ENCODE peak calls at places on chromosomes 12 and 14, in four cellular contexts. One of them, this sample, is unnamed.

GRCh38 chr14:96762650-96763049 is 34.5 kb upstream of the VRK1 start:
- DNase-seq in HCT116: peak; percentile 80
- DNase-seq in SK-N-SH: peak; percentile 81
- DNase-seq in K562: peak; percentile 91
- DNase-seq in this sample: peak; percentile 67

GRCh38 chr12:32671930-32672785 is 6.9 kb upstream of the DNM1L start:
- DNase-seq in K562: peak; percentile 43
- DNase-seq in HCT116: peak; percentile 46
- DNase-seq in SK-N-SH: peak; percentile 85
- DNase-seq in this sample: peak; percentile 51

GRCh38 chr12:223751-224240 is 9.8 kb upstream of the SLC6A12 start:
- DNase-seq in SK-N-SH: no peak
- DNase-seq in K562: no peak
- DNase-seq in HCT116: no peak
- DNase-seq in this sample: no peak

GRCh38 chr12:102043928-102044327 is 17.9 kb downstream of the WASHC3 start:
- DNase-seq in K562: peak; percentile 21
- DNase-seq in SK-N-SH: no peak
- DNase-seq in HCT116: no peak
- DNase-seq in this sample: no peak

GRCh38 chr14:73612339-73613045 is at the start of gene ACOT6:
- DNase-seq in SK-N-SH: peak; percentile 90
- DNase-seq in HCT116: peak; percentile 19
- DNase-seq in K562: peak; percentile 47
- DNase-seq in this sample: peak; percentile 79

GRCh38 chr12:54865683-54866324 is 11.5 kb downstream of the MUCL1 start:
- DNase-seq in K562: no peak
- DNase-seq in SK-N-SH: no peak
- DNase-seq in HCT116: no peak
- DNase-seq in this sample: no peak

GRCh38 chr12:67721216-67721615 is 72.7 kb downstream of the DYRK2 start:
- DNase-seq in SK-N-SH: no peak
- DNase-seq in K562: no peak
- DNase-seq in HCT116: no peak
- DNase-seq in this sample: no peak

GRCh38 chr12:83700858-83701257 is 1014.2 kb downstream of the TMTC2 start:
- DNase-seq in SK-N-SH: no peak
- DNase-seq in K562: no peak
- DNase-seq in HCT116: no peak
- DNase-seq in this sample: no peak

GRCh38 chr12:24840046-24840800 is 108.7 kb downstream of the BCAT1 start:
- DNase-seq in HCT116: no peak
- DNase-seq in SK-N-SH: no peak
- DNase-seq in K562: no peak
- DNase-seq in this sample: no peak

GRCh38 chr14:93970589-93970966 is 5.8 kb downstream of the ASB2 start:
- DNase-seq in K562: no peak
- DNase-seq in SK-N-SH: peak; percentile 56
- DNase-seq in HCT116: peak; percentile 33
- DNase-seq in this sample: peak; percentile 52
- TF ChIP-seq ZBTB33 in K562: no peak
- TF ChIP-seq ZBTB33 in SK-N-SH: no peak
- TF ChIP-seq ZBTB33 in HCT116: no peak
- TF ChIP-seq ZBTB33 in this sample: no peak

DNA sequence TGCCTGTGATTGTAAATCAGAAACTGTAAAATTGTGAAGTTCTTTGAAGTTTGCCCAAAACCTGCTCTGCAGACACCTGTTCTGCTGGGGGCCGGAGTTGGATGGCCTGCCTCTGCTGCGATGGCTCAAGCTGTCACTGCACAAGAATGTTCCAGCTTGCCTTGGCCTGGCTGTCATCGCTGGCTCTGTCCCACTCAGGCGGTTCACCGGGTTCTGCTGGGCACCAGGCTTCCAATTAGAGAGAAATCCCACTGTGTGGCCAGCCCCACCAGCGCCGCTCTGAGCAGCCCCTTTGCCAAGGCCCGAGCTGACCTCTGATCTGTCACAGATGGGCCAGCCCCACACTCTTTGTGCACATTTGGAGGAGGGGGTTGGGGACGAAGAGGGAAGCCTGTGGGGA is 71.7 kb upstream of the GPATCH2L start:
- DNase-seq in SK-N-SH: no peak
- DNase-seq in K562: no peak
- DNase-seq in HCT116: no peak
- DNase-seq in this sample: no peak
- TF ChIP-seq ZBTB33 in SK-N-SH: no peak
- TF ChIP-seq ZBTB33 in K562: no peak
- TF ChIP-seq ZBTB33 in HCT116: no peak
- TF ChIP-seq ZBTB33 in this sample: no peak

GRCh38 chr12:129009833-129010232 is 156.6 kb downstream of the GLT1D1 start:
- DNase-seq in SK-N-SH: no peak
- DNase-seq in HCT116: no peak
- DNase-seq in K562: no peak
- DNase-seq in this sample: no peak
- TF ChIP-seq ZBTB33 in SK-N-SH: no peak
- TF ChIP-seq ZBTB33 in HCT116: no peak
- TF ChIP-seq ZBTB33 in K562: no peak
- TF ChIP-seq ZBTB33 in this sample: no peak

DNA sequence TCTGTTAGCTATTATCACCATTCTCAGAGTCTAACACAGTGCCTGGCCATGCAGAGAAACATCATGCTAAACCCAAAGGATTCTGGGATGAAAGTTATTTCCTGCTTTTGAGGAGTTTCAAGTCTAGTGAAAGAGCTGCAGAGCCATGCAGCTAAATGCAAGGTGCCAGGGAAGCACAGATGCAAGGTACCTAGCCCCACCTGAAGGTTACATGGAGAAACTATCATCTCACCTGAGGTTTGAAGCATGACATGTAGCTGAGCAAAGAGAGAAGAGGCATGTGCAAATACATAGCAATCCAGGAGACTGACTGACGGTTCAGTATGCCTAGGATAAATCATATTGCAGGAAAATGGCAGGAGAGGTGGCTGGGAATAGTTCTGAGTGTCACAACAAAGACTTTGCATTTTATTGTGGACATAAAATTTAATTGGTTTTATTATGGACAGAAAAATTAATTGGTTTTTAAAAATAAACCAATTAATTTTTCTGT is 170.4 kb downstream of the PRKD1 start:
- DNase-seq in HCT116: no peak
- DNase-seq in K562: no peak
- DNase-seq in SK-N-SH: no peak
- DNase-seq in this sample: no peak
- TF ChIP-seq ZBTB33 in HCT116: no peak
- TF ChIP-seq ZBTB33 in K562: no peak
- TF ChIP-seq ZBTB33 in SK-N-SH: no peak
- TF ChIP-seq ZBTB33 in this sample: no peak

GRCh38 chr14:77862154-77862783 is 62.4 kb downstream of the ADCK1 start:
- DNase-seq in HCT116: peak; percentile 45
- DNase-seq in SK-N-SH: peak; percentile 84
- DNase-seq in K562: peak; percentile 76
- DNase-seq in this sample: peak; percentile 46

GRCh38 chr14:77856930-77857329 is 57.0 kb downstream of the ADCK1 start:
- DNase-seq in SK-N-SH: no peak
- DNase-seq in K562: no peak
- DNase-seq in HCT116: no peak
- DNase-seq in this sample: no peak

GRCh38 chr14:77864085-77864484 is 64.2 kb downstream of the ADCK1 start:
- DNase-seq in SK-N-SH: no peak
- DNase-seq in HCT116: no peak
- DNase-seq in K562: no peak
- DNase-seq in this sample: no peak

GRCh38 chr14:77861201-77861600 is 61.3 kb downstream of the ADCK1 start:
- DNase-seq in SK-N-SH: no peak
- DNase-seq in K562: no peak
- DNase-seq in HCT116: no peak
- DNase-seq in this sample: no peak

DNA sequence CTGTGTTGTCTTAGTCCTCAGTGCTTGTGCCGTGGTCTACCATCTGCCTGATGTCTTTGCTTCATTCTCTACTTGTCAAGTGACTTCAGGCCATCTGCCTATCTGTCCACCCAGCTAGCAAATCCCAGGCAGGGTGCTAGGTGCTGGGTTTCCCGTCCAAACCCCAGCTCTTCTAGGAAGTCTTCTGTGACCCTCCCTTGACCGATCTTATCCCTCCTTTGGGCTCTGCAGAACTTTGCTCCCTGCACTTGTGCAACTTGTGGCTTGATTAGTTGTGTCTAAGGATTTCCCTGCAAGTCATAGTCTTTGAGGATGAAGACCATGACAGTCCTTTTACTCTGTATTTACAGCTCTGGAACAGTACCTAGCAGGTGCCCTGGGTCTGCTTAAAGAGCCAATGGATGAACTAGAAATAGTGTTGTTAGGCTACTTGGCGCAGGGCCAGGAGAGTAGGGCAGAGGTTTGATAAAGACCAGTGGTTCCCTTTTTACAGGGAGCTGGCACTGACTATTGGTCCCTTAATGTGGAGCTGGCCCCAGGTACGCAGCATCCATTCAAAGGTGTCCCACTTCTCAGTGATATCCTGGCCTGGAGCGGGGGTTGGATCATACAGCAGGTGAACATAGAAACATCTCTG is 60.1 kb downstream of the ADCK1 start:
- DNase-seq in HCT116: no peak
- DNase-seq in SK-N-SH: no peak
- DNase-seq in K562: peak; percentile 48
- DNase-seq in this sample: no peak
- TF ChIP-seq ZBTB33 in HCT116: no peak
- TF ChIP-seq ZBTB33 in SK-N-SH: no peak
- TF ChIP-seq ZBTB33 in K562: no peak
- TF ChIP-seq ZBTB33 in this sample: no peak